ENCODE peak calls at places on chromosomes 7 and 10, in seven cellular contexts. One of them, this sample, is unnamed.

GRCh38 chr7:133504825-133505224 is 251.9 kb downstream of the EXOC4 start:
- DNase-seq in stimulated activated CD4-positive, alpha-beta T cell treated with anti-CD3 and anti-CD28 coated beads, Interleukin-12 subunit alpha, Interleukin-12 subunit beta, amount 100 ng/mL, for 48 hours: no peak
- DNase-seq in GM23338: no peak
- DNase-seq in heart right ventricle: no peak
- DNase-seq in ureter: no peak
- DNase-seq in neural progenitor cell: no peak
- DNase-seq in AG04450: no peak
- DNase-seq in this sample: no peak

GRCh38 chr7:95199779-95200558 is 124.4 kb downstream of the PON1 start:
- DNase-seq in stimulated activated CD4-positive, alpha-beta T cell treated with anti-CD3 and anti-CD28 coated beads, Interleukin-12 subunit alpha, Interleukin-12 subunit beta, amount 100 ng/mL, for 48 hours: no peak
- DNase-seq in GM23338: peak; percentile 64
- DNase-seq in heart right ventricle: no peak
- DNase-seq in ureter: peak; percentile 49
- DNase-seq in neural progenitor cell: peak; percentile 60
- DNase-seq in AG04450: peak; percentile 1
- DNase-seq in this sample: peak; percentile 66

GRCh38 chr7:137895301-137896201 is 48.8 kb upstream of the DGKI start:
- DNase-seq in stimulated activated CD4-positive, alpha-beta T cell treated with anti-CD3 and anti-CD28 coated beads, Interleukin-12 subunit alpha, Interleukin-12 subunit beta, amount 100 ng/mL, for 48 hours: no peak
- DNase-seq in GM23338: no peak
- DNase-seq in heart right ventricle: no peak
- DNase-seq in ureter: no peak
- DNase-seq in neural progenitor cell: no peak
- DNase-seq in AG04450: no peak
- DNase-seq in this sample: no peak

GRCh38 chr7:51649-52048 is 140.7 kb upstream of the FAM20C start:
- DNase-seq in stimulated activated CD4-positive, alpha-beta T cell treated with anti-CD3 and anti-CD28 coated beads, Interleukin-12 subunit alpha, Interleukin-12 subunit beta, amount 100 ng/mL, for 48 hours: no peak
- DNase-seq in GM23338: no peak
- DNase-seq in heart right ventricle: no peak
- DNase-seq in ureter: peak; percentile 28
- DNase-seq in neural progenitor cell: no peak
- DNase-seq in AG04450: no peak
- DNase-seq in this sample: no peak

GRCh38 chr10:6513509-6513908 is 66.6 kb downstream of the PRKCQ start:
- DNase-seq in stimulated activated CD4-positive, alpha-beta T cell treated with anti-CD3 and anti-CD28 coated beads, Interleukin-12 subunit alpha, Interleukin-12 subunit beta, amount 100 ng/mL, for 48 hours: no peak
- DNase-seq in GM23338: no peak
- DNase-seq in heart right ventricle: no peak
- DNase-seq in ureter: no peak
- DNase-seq in neural progenitor cell: no peak
- DNase-seq in AG04450: no peak
- DNase-seq in this sample: no peak

GRCh38 chr10:128694532-128694931 is 568.3 kb upstream of the MKI67 start:
- DNase-seq in stimulated activated CD4-positive, alpha-beta T cell treated with anti-CD3 and anti-CD28 coated beads, Interleukin-12 subunit alpha, Interleukin-12 subunit beta, amount 100 ng/mL, for 48 hours: no peak
- DNase-seq in GM23338: peak; percentile 21
- DNase-seq in heart right ventricle: no peak
- DNase-seq in ureter: no peak
- DNase-seq in neural progenitor cell: no peak
- DNase-seq in AG04450: no peak
- DNase-seq in this sample: no peak

GRCh38 chr10:36349445-36350063 is 707.5 kb upstream of the FZD8 start:
- DNase-seq in stimulated activated CD4-positive, alpha-beta T cell treated with anti-CD3 and anti-CD28 coated beads, Interleukin-12 subunit alpha, Interleukin-12 subunit beta, amount 100 ng/mL, for 48 hours: no peak
- DNase-seq in GM23338: peak; percentile 6
- DNase-seq in heart right ventricle: no peak
- DNase-seq in ureter: no peak
- DNase-seq in neural progenitor cell: peak; percentile 4
- DNase-seq in AG04450: peak; percentile 72
- DNase-seq in this sample: no peak

GRCh38 chr7:29281782-29282541 is 87.4 kb downstream of the CHN2 start:
- DNase-seq in stimulated activated CD4-positive, alpha-beta T cell treated with anti-CD3 and anti-CD28 coated beads, Interleukin-12 subunit alpha, Interleukin-12 subunit beta, amount 100 ng/mL, for 48 hours: no peak
- DNase-seq in GM23338: no peak
- DNase-seq in heart right ventricle: no peak
- DNase-seq in ureter: peak; percentile 51
- DNase-seq in neural progenitor cell: no peak
- DNase-seq in AG04450: no peak
- DNase-seq in this sample: no peak

GRCh38 chr10:78458983-78459638 is 425.4 kb downstream of the RPS24 start:
- DNase-seq in stimulated activated CD4-positive, alpha-beta T cell treated with anti-CD3 and anti-CD28 coated beads, Interleukin-12 subunit alpha, Interleukin-12 subunit beta, amount 100 ng/mL, for 48 hours: no peak
- DNase-seq in GM23338: no peak
- DNase-seq in heart right ventricle: no peak
- DNase-seq in ureter: no peak
- DNase-seq in neural progenitor cell: no peak
- DNase-seq in AG04450: peak; percentile 21
- DNase-seq in this sample: peak; percentile 96

GRCh38 chr7:5557920-5558401 is 134.3 kb upstream of the TNRC18 start:
- DNase-seq in stimulated activated CD4-positive, alpha-beta T cell treated with anti-CD3 and anti-CD28 coated beads, Interleukin-12 subunit alpha, Interleukin-12 subunit beta, amount 100 ng/mL, for 48 hours: no peak
- DNase-seq in GM23338: no peak
- DNase-seq in heart right ventricle: peak; percentile 76
- DNase-seq in ureter: peak; percentile 78
- DNase-seq in neural progenitor cell: no peak
- DNase-seq in AG04450: no peak
- DNase-seq in this sample: no peak

GRCh38 chr7:157702311-157703023 is 365.7 kb downstream of the DNAJB6 start:
- DNase-seq in stimulated activated CD4-positive, alpha-beta T cell treated with anti-CD3 and anti-CD28 coated beads, Interleukin-12 subunit alpha, Interleukin-12 subunit beta, amount 100 ng/mL, for 48 hours: no peak
- DNase-seq in GM23338: no peak
- DNase-seq in heart right ventricle: no peak
- DNase-seq in ureter: peak; percentile 23
- DNase-seq in neural progenitor cell: no peak
- DNase-seq in AG04450: no peak
- DNase-seq in this sample: no peak

GRCh38 chr10:6445671-6446278 is 134.3 kb downstream of the PRKCQ start:
- DNase-seq in stimulated activated CD4-positive, alpha-beta T cell treated with anti-CD3 and anti-CD28 coated beads, Interleukin-12 subunit alpha, Interleukin-12 subunit beta, amount 100 ng/mL, for 48 hours: peak; percentile 50
- DNase-seq in GM23338: peak; percentile 70
- DNase-seq in heart right ventricle: peak; percentile 35
- DNase-seq in ureter: peak; percentile 57
- DNase-seq in neural progenitor cell: peak; percentile 52
- DNase-seq in AG04450: peak; percentile 2
- DNase-seq in this sample: peak; percentile 25

GRCh38 chr7:96952974-96953391 is 52.4 kb upstream of the DLX6 start:
- DNase-seq in stimulated activated CD4-positive, alpha-beta T cell treated with anti-CD3 and anti-CD28 coated beads, Interleukin-12 subunit alpha, Interleukin-12 subunit beta, amount 100 ng/mL, for 48 hours: no peak
- DNase-seq in GM23338: peak; percentile 2
- DNase-seq in heart right ventricle: no peak
- DNase-seq in ureter: no peak
- DNase-seq in neural progenitor cell: no peak
- DNase-seq in AG04450: no peak
- DNase-seq in this sample: no peak

GRCh38 chr10:95845411-95845810 is 62.4 kb upstream of the CC2D2B start:
- DNase-seq in stimulated activated CD4-positive, alpha-beta T cell treated with anti-CD3 and anti-CD28 coated beads, Interleukin-12 subunit alpha, Interleukin-12 subunit beta, amount 100 ng/mL, for 48 hours: no peak
- DNase-seq in GM23338: no peak
- DNase-seq in heart right ventricle: no peak
- DNase-seq in ureter: no peak
- DNase-seq in neural progenitor cell: no peak
- DNase-seq in AG04450: no peak
- DNase-seq in this sample: peak; percentile 44

GRCh38 chr7:124652237-124652636 is 113.4 kb downstream of the GPR37 start:
- DNase-seq in stimulated activated CD4-positive, alpha-beta T cell treated with anti-CD3 and anti-CD28 coated beads, Interleukin-12 subunit alpha, Interleukin-12 subunit beta, amount 100 ng/mL, for 48 hours: no peak
- DNase-seq in GM23338: no peak
- DNase-seq in heart right ventricle: no peak
- DNase-seq in ureter: no peak
- DNase-seq in neural progenitor cell: no peak
- DNase-seq in AG04450: peak; percentile 13
- DNase-seq in this sample: no peak

GRCh38 chr10:127872871-127873600 is 19.7 kb downstream of the CLRN3 start:
- DNase-seq in stimulated activated CD4-positive, alpha-beta T cell treated with anti-CD3 and anti-CD28 coated beads, Interleukin-12 subunit alpha, Interleukin-12 subunit beta, amount 100 ng/mL, for 48 hours: no peak
- DNase-seq in GM23338: no peak
- DNase-seq in heart right ventricle: no peak
- DNase-seq in ureter: peak; percentile 40
- DNase-seq in neural progenitor cell: no peak
- DNase-seq in AG04450: no peak
- DNase-seq in this sample: no peak

GRCh38 chr10:73926152-73926764 is 15.3 kb downstream of the PLAU start:
- DNase-seq in stimulated activated CD4-positive, alpha-beta T cell treated with anti-CD3 and anti-CD28 coated beads, Interleukin-12 subunit alpha, Interleukin-12 subunit beta, amount 100 ng/mL, for 48 hours: no peak
- DNase-seq in GM23338: no peak
- DNase-seq in heart right ventricle: no peak
- DNase-seq in ureter: no peak
- DNase-seq in neural progenitor cell: no peak
- DNase-seq in AG04450: no peak
- DNase-seq in this sample: no peak